ENCODE peak calls at places on chromosomes 3 and 15, in nine cellular contexts. T is mesenteric fat pad; F is activated CD4-positive, alpha-beta T cell treated with anti-CD3 and anti-CD28 coated beads for 36 hours; V is adrenal gland; M is aorta; E is HFFc6; X is GM04504; K is body of pancreas; L is NCI-H345. J is an unnamed sample.

GRCh38 chr3:61199843-61200242 is 51.4 kb downstream of the FHIT start:
- DNase-seq in K (no peak), X (no peak), E (no peak), T (no peak), F (no peak), L (no peak), M (no peak), V (no peak), J (no peak)

GRCh38 chr3:101870138-101870537 is 20.8 kb downstream of the NFKBIZ start:
- DNase-seq in L (no peak), T (no peak), K (no peak), M (no peak), E (peak), F (no peak), X (no peak), V (no peak), J (no peak)

GRCh38 chr3:100882571-100882981 is 110.6 kb downstream of the ABI3BP start:
- DNase-seq in K (no peak), X (no peak), L (no peak), M (no peak), E (no peak), T (no peak), F (no peak), V (no peak), J (no peak)

GRCh38 chr3:146326875-146327543 is 76.1 kb upstream of the PLSCR4 start:
- DNase-seq in E (peak), M (no peak), K (peak), T (no peak), F (no peak), X (peak), V (peak), L (no peak), J (peak)

GRCh38 chr3:111691293-111691909 is 96.3 kb upstream of the ZBED2 start:
- DNase-seq in F (no peak), E (peak), L (peak), V (no peak), M (no peak), X (no peak), K (no peak), T (no peak), J (no peak)

GRCh38 chr3:153192327-153192726 is 30.3 kb downstream of the RAP2B start:
- DNase-seq in T (no peak), X (no peak), L (no peak), F (no peak), M (no peak), V (no peak), K (no peak), E (no peak), J (no peak)

GRCh38 chr3:189322339-189322738 is 150.6 kb downstream of the TPRG1 start:
- DNase-seq in E (no peak), V (no peak), T (no peak), L (no peak), F (no peak), X (no peak), M (no peak), K (no peak), J (no peak)

GRCh38 chr15:45314960-45315359 is 62.9 kb downstream of the SLC28A2 start:
- DNase-seq in F (peak), L (no peak), M (no peak), V (peak), E (peak), T (no peak), K (peak), X (no peak), J (peak)

GRCh38 chr3:153734777-153735551 is 386.2 kb upstream of the ARHGEF26 start:
- DNase-seq in V (no peak), K (no peak), X (no peak), E (no peak), T (no peak), M (no peak), L (no peak), F (no peak), J (no peak)

GRCh38 chr3:196518999-196519737 is 4.0 kb upstream of the SMCO1 start:
- DNase-seq in X (peak), F (peak), E (peak), K (peak), L (peak), V (peak), T (peak), M (no peak), J (peak)

J was measured in transverse colon.